ENCODE peak calls at places on chromosomes 5 and 9, in eight cellular contexts. N is CD8-positive, alpha-beta memory T cell; F is uterus; P is CD8-positive, alpha-beta T cell; X is astrocyte; V is esophagus muscularis mucosa; S is CD4-positive, CD25-positive, alpha-beta regulatory T cell; Q is A673. D is an unnamed sample.

GRCh38 chr9:132008871-132009812 is 70.5 kb downstream of the MED27 start:
- DNase-seq in N (no peak), S (no peak), X (no peak), F (no peak), Q (no peak), V (no peak), P (no peak), D (no peak)

GRCh38 chr9:22008662-22009562 is at the start of gene CDKN2B:
- DNase-seq in F (peak; percentile 90), X (peak; percentile 87), V (peak; percentile 96), S (peak; percentile 48), P (peak; percentile 63), N (peak; percentile 61), Q (no peak), D (peak; percentile 98)

GRCh38 chr5:148988328-148988727 is 74.5 kb downstream of the SH3TC2 start:
- DNase-seq in V (no peak), Q (no peak), S (no peak), P (no peak), X (peak; percentile 39), N (no peak), F (no peak), D (no peak)

GRCh38 chr9:105697871-105698270 is 3.5 kb downstream of the TMEM38B start:
- DNase-seq in F (no peak), S (no peak), N (no peak), X (no peak), V (no peak), P (no peak), Q (no peak), D (no peak)

GRCh38 chr9:75001719-75002421 is 26.2 kb downstream of the CARNMT1 start:
- DNase-seq in V (no peak), Q (peak; percentile 85), X (peak; percentile 66), F (peak; percentile 18), S (no peak), N (no peak), P (peak; percentile 20), D (no peak)

GRCh38 chr5:176180339-176180738 is 57.9 kb upstream of the SIMC1 start:
- DNase-seq in V (no peak), N (no peak), P (no peak), S (no peak), F (no peak), Q (no peak), X (no peak), D (no peak)

GRCh38 chr5:10702040-10702629 is 58.9 kb downstream of the DAP start:
- DNase-seq in F (no peak), P (no peak), N (no peak), X (peak; percentile 99), S (no peak), V (no peak), Q (no peak), D (no peak)

GRCh38 chr9:5440426-5440825 is 2.7 kb upstream of the PLGRKT start:
- DNase-seq in N (no peak), F (no peak), Q (no peak), S (no peak), X (no peak), P (no peak), V (no peak), D (no peak)

GRCh38 chr5:102018690-102019089 is 277.4 kb downstream of the SLCO4C1 start:
- DNase-seq in N (no peak), F (peak; percentile 5), Q (no peak), S (no peak), X (no peak), P (no peak), V (no peak), D (no peak)

GRCh38 chr9:106892632-106893031 is 29.7 kb downstream of the ZNF462 start:
- DNase-seq in Q (peak; percentile 75), X (peak; percentile 98), S (no peak), F (peak; percentile 60), V (no peak), P (no peak), N (no peak), D (no peak)

GRCh38 chr5:144150996-144151395 is 19.5 kb downstream of the YIPF5 start:
- DNase-seq in V (no peak), F (no peak), P (no peak), N (no peak), S (no peak), X (peak; percentile 29), Q (no peak), D (no peak)

GRCh38 chr5:177133845-177134652 is 476 bp downstream of the NSD1 start:
- DNase-seq in P (peak; percentile 46), N (peak; percentile 28), X (peak; percentile 34), S (peak; percentile 36), Q (peak; percentile 40), V (no peak), F (peak; percentile 57), D (peak; percentile 71)

GRCh38 chr9:96554801-96555566 is 64.7 kb downstream of the CDC14B start:
- DNase-seq in N (no peak), P (no peak), V (no peak), Q (no peak), S (no peak), X (peak; percentile 80), F (no peak), D (no peak)

GRCh38 chr9:96557921-96558320 is 61.7 kb downstream of the CDC14B start:
- DNase-seq in F (no peak), N (no peak), Q (no peak), P (no peak), V (no peak), X (no peak), S (no peak), D (no peak)

GRCh38 chr9:96554326-96554725 is 65.3 kb downstream of the CDC14B start:
- DNase-seq in X (peak; percentile 68), V (no peak), Q (no peak), P (no peak), F (no peak), S (no peak), N (no peak), D (no peak)

GRCh38 chr9:96555567-96556386 is 63.9 kb downstream of the CDC14B start:
- DNase-seq in X (peak; percentile 52), Q (peak; percentile 19), V (no peak), N (no peak), F (no peak), S (no peak), P (no peak), D (no peak)

DNA sequence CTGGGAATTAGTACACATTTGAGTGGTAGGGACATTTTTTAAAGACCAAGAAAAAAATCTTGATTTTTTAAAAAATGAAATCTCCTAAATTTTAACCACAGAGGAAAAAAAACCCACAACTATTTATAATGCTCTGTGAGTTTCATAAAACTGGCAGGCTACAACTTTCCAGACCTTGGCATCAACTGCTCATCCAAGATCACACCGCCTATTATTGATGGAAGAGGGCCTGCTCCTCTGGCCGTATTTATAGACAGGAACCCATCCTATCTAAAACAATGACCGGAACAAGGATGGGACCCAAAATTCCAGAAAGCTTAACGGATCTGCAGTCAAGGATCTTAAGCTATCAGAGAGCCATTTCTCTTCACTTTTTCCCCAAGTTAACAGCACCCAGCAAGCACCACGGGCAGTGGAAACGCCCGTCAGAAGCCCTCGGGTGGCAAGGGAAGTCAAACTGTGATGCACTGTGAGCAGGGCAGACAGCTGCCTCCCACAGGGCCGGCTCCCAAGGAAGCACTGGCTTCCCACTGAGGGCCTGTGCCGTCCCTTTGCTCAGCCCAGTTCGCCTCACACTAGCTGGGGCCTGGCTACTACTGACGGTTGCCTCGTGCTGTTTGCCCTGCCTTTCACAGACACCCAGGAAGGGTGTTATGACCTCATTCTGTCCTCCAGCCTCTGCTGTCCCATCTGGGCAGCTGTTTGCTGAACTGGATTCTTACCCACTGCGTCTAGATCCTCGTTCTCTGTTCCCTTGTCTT is 62.8 kb downstream of the CDC14B start:
- DNase-seq in S (no peak), Q (no peak), N (no peak), X (no peak), V (no peak), F (no peak), P (no peak), D (no peak)
- H3K27ac ChIP-seq in S (no peak overlapping the region), Q (no peak overlapping the region), N (no peak overlapping the region), X (no peak overlapping the region), V (peak overlapping the region; percentile 63), F (peak overlapping the region; percentile 47), P (no peak overlapping the region), D (peak overlapping the region; percentile 57)

DNA sequence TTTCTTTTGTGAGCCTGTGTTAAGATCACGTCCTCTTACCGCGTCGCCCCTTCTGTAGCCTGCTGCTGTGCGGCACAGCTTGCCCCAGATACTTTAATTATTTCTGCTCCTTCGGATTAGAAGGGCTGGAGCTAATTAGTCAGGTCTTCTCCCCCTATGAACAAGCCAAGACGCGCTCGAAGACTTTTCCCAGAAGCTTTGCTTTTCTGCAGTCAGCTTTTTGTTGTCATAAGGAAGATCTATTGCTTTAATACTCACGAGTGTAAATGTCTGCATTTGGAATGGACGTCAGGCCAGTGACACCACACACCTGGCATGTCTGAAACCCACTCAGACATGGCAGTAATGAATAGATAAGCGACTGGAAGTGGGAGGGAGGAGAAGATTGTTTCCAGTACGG is 37.0 kb downstream of the PRUNE2 start:
- DNase-seq in Q (peak; percentile 21), F (no peak), P (no peak), X (peak; percentile 51), V (no peak), N (no peak), S (no peak), D (no peak)
- H3K4me3 ChIP-seq in Q (no peak overlapping the region), F (peak overlapping the region; percentile 14), P (no peak overlapping the region), X (no peak overlapping the region), V (peak overlapping the region; percentile 33), N (no peak overlapping the region), S (no peak overlapping the region), D (no peak overlapping the region)

DNA sequence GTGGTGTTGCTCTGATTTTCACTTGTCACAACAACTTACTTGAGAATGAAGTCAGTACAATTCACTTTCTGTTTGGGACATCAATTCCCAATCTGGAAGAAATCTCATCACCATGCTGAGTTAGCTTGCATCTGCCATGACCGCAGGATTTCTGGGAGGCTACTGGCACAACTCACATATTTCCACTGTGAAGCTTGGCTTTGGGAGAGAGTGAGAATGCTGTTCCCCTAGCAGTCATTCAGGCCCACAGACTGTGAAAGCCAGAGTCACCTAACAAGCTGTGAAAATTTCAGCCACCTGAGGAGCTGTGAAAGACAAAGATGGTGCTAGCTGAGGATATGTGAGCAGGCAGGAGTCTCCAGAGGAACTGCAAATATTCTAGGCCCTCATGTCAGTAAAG is 365.2 kb upstream of the TUSC1 start:
- DNase-seq in S (no peak), V (no peak), F (no peak), N (no peak), X (no peak), Q (no peak), P (no peak), D (no peak)
- H3K4me1 ChIP-seq in S (no peaks in the 10 kb centered on the region), V (no peaks in the 10 kb centered on the region), F (no peaks in the 10 kb centered on the region), N (no peaks in the 10 kb centered on the region), X (no peaks in the 10 kb centered on the region), Q (no peaks in the 10 kb centered on the region), P (no peaks in the 10 kb centered on the region), D (no peaks in the 10 kb centered on the region)

DNA sequence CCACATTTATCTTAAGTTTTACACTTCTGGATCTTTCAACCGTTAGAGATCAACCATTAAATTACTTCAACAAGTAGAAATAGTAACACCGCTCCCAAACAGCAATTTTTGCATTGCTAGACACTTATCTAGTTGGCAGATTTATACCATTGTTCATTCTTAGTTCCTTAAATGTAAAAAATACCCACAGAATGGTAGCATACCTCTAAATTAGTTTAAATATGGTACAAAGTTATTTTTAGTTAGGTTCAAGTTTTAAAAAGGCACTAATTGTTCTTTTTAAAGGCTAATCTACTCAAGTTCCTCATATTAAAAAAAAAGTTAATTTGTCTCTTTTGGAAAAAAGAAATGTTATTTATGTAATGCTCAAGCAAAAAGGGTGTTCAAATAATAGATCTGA is 8.1 kb downstream of the PFDN1 start:
- DNase-seq in F (no peak), S (no peak), P (no peak), Q (no peak), V (no peak), N (no peak), X (no peak), D (no peak)
- H3K27ac ChIP-seq in F (peak overlapping the region; percentile 75), S (no peak overlapping the region), P (no peak overlapping the region), Q (no peak overlapping the region), V (peak overlapping the region; percentile 34), N (no peak overlapping the region), X (peak overlapping the region; percentile 98), D (no peak overlapping the region)

GRCh38 chr9:126499005-126499910 is 114.5 kb upstream of the LMX1B start:
- DNase-seq in V (no peak), S (no peak), Q (peak; percentile 62), N (peak; percentile 32), F (peak; percentile 36), P (peak; percentile 54), X (no peak), D (peak; percentile 81)
- H3K4me3 ChIP-seq in V (peak overlapping the region; percentile 51), S (peak overlapping the region; percentile 48), Q (peak overlapping the region; percentile 52), N (peak overlapping the region; percentile 37), F (peak overlapping the region; percentile 30), P (peak overlapping the region; percentile 44), X (peak overlapping the region; percentile 70), D (no peak overlapping the region)